ENCODE peak calls at places on chromosomes 11 and 22, in seven cellular contexts. X, W, O, L, T, R and U are unnamed samples.

GRCh38 chr22:17137226-17137625 is 16.1 kb upstream of the TMEM121B start:
- DNase-seq in X (no peak), W (no peak), O (no peak), L (no peak), T (no peak), R (no peak), U (no peak)

GRCh38 chr11:115607621-115608191 is 103.5 kb upstream of the CADM1 start:
- DNase-seq in X (no peak), W (peak; percentile 11), O (no peak), L (no peak), T (peak; percentile 5), R (no peak), U (no peak)

GRCh38 chr11:126080206-126080941 is 17.7 kb upstream of the CDON start:
- DNase-seq in X (no peak), W (peak; percentile 69), O (no peak), L (no peak), T (no peak), R (no peak), U (no peak)

GRCh38 chr22:45504703-45505341 is 2.1 kb downstream of the FBLN1 start:
- DNase-seq in X (no peak), W (peak; percentile 79), O (no peak), L (peak; percentile 37), T (peak; percentile 70), R (peak; percentile 83), U (peak; percentile 60)

GRCh38 chr11:28756977-28757376 is 648.8 kb downstream of the METTL15 start:
- DNase-seq in X (no peak), W (peak; percentile 13), O (no peak), L (peak; percentile 89), T (peak; percentile 37), R (no peak), U (no peak)

GRCh38 chr11:126756416-126756815 is 244.2 kb downstream of the KIRREL3 start:
- DNase-seq in X (no peak), W (no peak), O (no peak), L (no peak), T (no peak), R (no peak), U (no peak)

GRCh38 chr11:1350086-1350725 is 39.5 kb upstream of the BRSK2 start:
- DNase-seq in X (peak; percentile 23), W (no peak), O (no peak), L (no peak), T (no peak), R (no peak), U (no peak)

GRCh38 chr11:58561394-58562102 is 14.1 kb downstream of the LPXN start:
- DNase-seq in X (no peak), W (no peak), O (no peak), L (no peak), T (no peak), R (no peak), U (no peak)

GRCh38 chr11:131871061-131871460 is 500.6 kb downstream of the NTM start:
- DNase-seq in X (no peak), W (no peak), O (no peak), L (no peak), T (no peak), R (no peak), U (no peak)

GRCh38 chr11:118572914-118573550 is 823 bp downstream of the ARCN1 start:
- DNase-seq in X (no peak), W (peak; percentile 48), O (peak; percentile 62), L (peak; percentile 75), T (peak; percentile 69), R (peak; percentile 11), U (no peak)

GRCh38 chr22:35648066-35649025 is at the start of gene APOL6:
- DNase-seq in X (peak; percentile 32), W (no peak), O (peak; percentile 90), L (peak; percentile 76), T (peak; percentile 95), R (no peak), U (peak; percentile 47)

GRCh38 chr11:67254768-67255167 is 11.5 kb upstream of the GRK2 start:
- DNase-seq in X (no peak), W (no peak), O (no peak), L (no peak), T (no peak), R (no peak), U (no peak)

GRCh38 chr11:130725417-130726233 is 190.7 kb downstream of the SNX19 start:
- DNase-seq in X (no peak), W (no peak), O (no peak), L (peak; percentile 44), T (peak; percentile 30), R (no peak), U (no peak)
- H2BK5ac ChIP-seq in X (no peak overlapping the region), W (no peak overlapping the region), O (no peak overlapping the region), L (no peak overlapping the region), T (no peak overlapping the region), R (no peak overlapping the region), U (no peak overlapping the region)

DNA sequence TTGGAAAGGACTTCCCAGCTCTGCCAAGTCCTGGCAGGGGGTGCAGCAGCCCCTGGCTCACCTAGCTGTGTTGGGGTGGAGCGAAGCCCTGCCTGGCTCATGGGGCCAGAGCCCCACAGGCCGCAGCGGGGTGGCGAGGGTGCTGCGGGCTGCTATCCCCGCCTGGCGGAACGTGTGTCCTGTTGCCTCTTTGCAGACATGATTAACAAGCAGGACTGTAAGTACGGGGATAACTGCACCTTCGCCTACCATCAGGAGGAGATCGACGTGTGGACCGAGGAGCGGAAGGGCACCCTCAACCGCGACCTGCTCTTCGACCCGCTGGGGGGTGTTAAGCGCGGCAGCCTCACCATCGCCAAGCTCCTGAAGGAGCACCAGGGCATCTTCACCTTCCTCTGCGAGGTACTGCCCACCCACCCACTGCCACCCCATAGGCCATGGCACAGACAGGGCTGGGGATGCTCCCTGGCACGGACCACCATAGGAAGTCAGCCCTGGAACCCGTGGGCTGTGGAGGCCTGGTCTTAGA is 35.9 kb upstream of the TEF start:
- DNase-seq in X (no peak), W (no peak), O (no peak), L (no peak), T (no peak), R (no peak), U (no peak)
- H2BK5ac ChIP-seq in X (no peak overlapping the region), W (no peak overlapping the region), O (no peak overlapping the region), L (no peak overlapping the region), T (no peak overlapping the region), R (no peak overlapping the region), U (no peak overlapping the region)

DNA sequence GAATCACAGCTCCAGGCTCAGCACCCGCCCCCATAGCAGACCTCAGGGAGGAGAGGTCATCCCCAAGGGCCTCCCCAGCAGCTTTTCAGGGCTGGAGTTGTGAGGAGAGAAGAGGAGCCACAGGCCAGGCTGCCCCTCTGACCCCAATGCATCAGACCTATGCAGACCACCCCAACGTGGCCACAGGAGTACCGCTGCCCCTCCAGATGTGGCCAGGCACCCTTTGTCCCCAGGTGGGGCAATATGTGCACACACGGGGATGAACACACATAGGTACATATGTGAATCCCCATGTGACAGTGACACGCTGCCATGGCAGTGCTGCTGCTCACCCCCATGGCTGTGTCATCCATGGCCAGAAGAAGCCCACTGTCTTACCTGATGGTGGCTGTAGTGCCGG is 10.9 kb downstream of the USH1C start:
- DNase-seq in X (no peak), W (no peak), O (no peak), L (no peak), T (no peak), R (no peak), U (no peak)
- H2BK5ac ChIP-seq in X (no peak overlapping the region), W (no peak overlapping the region), O (no peak overlapping the region), L (no peak overlapping the region), T (no peak overlapping the region), R (no peak overlapping the region), U (no peak overlapping the region)

GRCh38 chr11:34602245-34602644 is 18.6 kb upstream of the EHF start:
- DNase-seq in X (no peak), W (no peak), O (no peak), L (no peak), T (no peak), R (no peak), U (no peak)
- H2BK5ac ChIP-seq in X (no peak overlapping the region), W (no peak overlapping the region), O (no peak overlapping the region), L (no peak overlapping the region), T (no peak overlapping the region), R (no peak overlapping the region), U (no peak overlapping the region)

GRCh38 chr11:19659529-19659928 is 53.1 kb upstream of the NAV2 start:
- DNase-seq in X (no peak), W (no peak), O (no peak), L (no peak), T (no peak), R (no peak), U (no peak)
- H2BK5ac ChIP-seq in X (no peak overlapping the region), W (no peak overlapping the region), O (no peak overlapping the region), L (no peak overlapping the region), T (no peak overlapping the region), R (no peak overlapping the region), U (no peak overlapping the region)